ENCODE peak calls at places on chromosomes 2 and 18, in nine cellular contexts. D is NCI-H1436, N is neural progenitor cell, P is astrocyte, F is choroid plexus epithelial cell, G is tibial artery, X is HFFc6, I is ACHN, J is NCI-H1092 treated with DMSO at 0.1 percent for 48 hours. O is an unnamed sample.

GRCh38 chr2:42118759-42119569 is 50.2 kb upstream of the EML4 start:
- DNase-seq in D (no peak), I (no peak), F (peak), P (peak), G (no peak), N (no peak), X (no peak), J (no peak), O (no peak)

GRCh38 chr2:187302146-187302545 is 145.9 kb downstream of the CALCRL start:
- DNase-seq in J (no peak), P (peak), X (no peak), F (peak), D (no peak), N (no peak), I (no peak), G (no peak), O (no peak)

GRCh38 chr2:234308814-234309195 is 188.1 kb downstream of the ARL4C start:
- DNase-seq in N (no peak), P (peak), I (no peak), D (no peak), J (no peak), F (peak), X (no peak), G (peak), O (peak)

GRCh38 chr2:106156305-106157288 is 37.5 kb downstream of the UXS1 start:
- DNase-seq in I (no peak), J (no peak), P (peak), N (no peak), F (peak), X (no peak), D (no peak), G (no peak), O (no peak)

GRCh38 chr2:235599596-235600338 is 105.9 kb downstream of the AGAP1 start:
- DNase-seq in F (no peak), D (no peak), P (no peak), I (no peak), X (no peak), N (no peak), J (peak), G (no peak), O (no peak)

GRCh38 chr2:10240161-10240681 is 62.5 kb upstream of the HPCAL1 start:
- DNase-seq in D (no peak), G (no peak), I (no peak), P (no peak), X (no peak), F (no peak), J (no peak), N (no peak), O (no peak)

GRCh38 chr2:48189552-48190228 is 283.4 kb upstream of the FBXO11 start:
- DNase-seq in G (peak), F (no peak), I (no peak), X (no peak), D (no peak), J (no peak), P (no peak), N (no peak), O (no peak)

GRCh38 chr2:160583823-160584537 is 90.4 kb upstream of the RBMS1 start:
- DNase-seq in D (no peak), P (no peak), J (no peak), F (no peak), G (no peak), X (no peak), N (no peak), I (no peak), O (no peak)

GRCh38 chr18:24633121-24633520 is 172.7 kb downstream of the HRH4 start:
- DNase-seq in J (no peak), X (no peak), N (no peak), P (peak), G (no peak), F (no peak), I (no peak), D (no peak), O (no peak)

GRCh38 chr2:17638181-17638743 is 97.8 kb downstream of the VSNL1 start:
- DNase-seq in J (no peak), I (no peak), N (no peak), D (no peak), G (no peak), X (no peak), P (no peak), F (no peak), O (no peak)

GRCh38 chr18:44651453-44651852 is 29.2 kb upstream of the SETBP1 start:
- DNase-seq in D (no peak), I (peak), X (peak), F (peak), G (peak), P (peak), J (no peak), N (no peak), O (no peak)

GRCh38 chr2:137910641-137911040 is 53.6 kb upstream of the HNMT start:
- DNase-seq in X (peak), N (peak), F (peak), J (peak), D (no peak), G (no peak), I (peak), P (no peak), O (no peak)

GRCh38 chr18:70553961-70554325 is 265.1 kb downstream of the SOCS6 start:
- DNase-seq in P (no peak), D (peak), F (no peak), N (peak), J (peak), I (no peak), X (no peak), G (no peak), O (no peak)

GRCh38 chr2:234533631-234534030 is 36.8 kb upstream of the ARL4C start:
- DNase-seq in X (no peak), I (no peak), N (peak), D (peak), P (no peak), G (no peak), F (no peak), J (peak), O (no peak)